ENCODE peak calls at places on chromosome 19, in seven cellular contexts. H is aorta; A is T-cell; K is brain microvascular endothelial cell; R is retina; E is NCI-H1105; S is stimulated activated CD4-positive, alpha-beta T cell treated with anti-CD3 and anti-CD28 coated beads, Interleukin-12 subunit alpha, Interleukin-12 subunit beta, amount 100 ng/mL, for 48 hours. O is an unnamed sample.

GRCh38 chr19:41264581-41265375 is 606 bp downstream of the HNRNPUL1 start:
- DNase-seq in H (peak), A (peak), K (peak), E (peak), R (no peak), S (peak), O (peak)

GRCh38 chr19:47755762-47756626 is 10.6 kb downstream of the NOP53 start:
- DNase-seq in H (no peak), S (no peak), A (no peak), K (no peak), R (no peak), E (no peak), O (no peak)

GRCh38 chr19:12723643-12724426 is at the start of gene TNPO2:
- DNase-seq in K (peak), E (peak), S (peak), R (peak), A (peak), H (no peak), O (peak)

GRCh38 chr19:4896372-4896771 is 6.3 kb downstream of the ARRDC5 start:
- DNase-seq in R (no peak), K (peak), S (no peak), E (no peak), A (no peak), H (no peak), O (no peak)

GRCh38 chr19:41537789-41538188 is 38.2 kb upstream of the CEACAM21 start:
- DNase-seq in A (no peak), S (no peak), K (peak), H (no peak), R (no peak), E (no peak), O (no peak)

GRCh38 chr19:18856385-18857126 is 24.8 kb downstream of the UPF1 start:
- DNase-seq in K (peak), E (no peak), H (no peak), R (no peak), S (no peak), A (no peak), O (peak)

GRCh38 chr19:45294291-45295029 is 28.2 kb downstream of the CKM start:
- DNase-seq in H (no peak), S (no peak), A (no peak), E (no peak), R (peak), K (no peak), O (peak)

GRCh38 chr19:35224681-35225604 is 3.6 kb downstream of the FAM187B start:
- DNase-seq in E (no peak), S (no peak), A (no peak), H (no peak), R (peak), K (no peak), O (no peak)

GRCh38 chr19:4304509-4305252 is at the start of gene FSD1:
- DNase-seq in A (peak), E (peak), R (peak), H (no peak), S (peak), K (peak), O (peak)

GRCh38 chr19:15779756-15780476 is 7.5 kb upstream of the OR10H5 start:
- DNase-seq in A (no peak), K (no peak), R (peak), E (no peak), H (peak), S (no peak), O (peak)

GRCh38 chr19:51552996-51553725 is 17.9 kb upstream of the ZNF175 start:
- DNase-seq in R (peak), E (no peak), S (no peak), A (no peak), H (peak), K (peak), O (peak)

GRCh38 chr19:31102674-31103073 is 246.6 kb downstream of the TSHZ3 start:
- DNase-seq in H (no peak), A (no peak), R (no peak), S (no peak), E (no peak), K (no peak), O (no peak)

GRCh38 chr19:40274585-40275544 is 10.3 kb downstream of the AKT2 start:
- DNase-seq in R (no peak), E (no peak), K (no peak), H (no peak), S (no peak), A (peak), O (no peak)

GRCh38 chr19:4051175-4052101 is 15.3 kb downstream of the ZBTB7A start:
- DNase-seq in H (peak), A (no peak), E (no peak), R (no peak), K (peak), S (no peak), O (no peak)

GRCh38 chr19:2253106-2254051 is 2.8 kb downstream of the JSRP1 start:
- DNase-seq in K (no peak), A (peak), S (no peak), R (no peak), H (no peak), E (no peak), O (no peak)

GRCh38 chr19:35141627-35142401 is 1.2 kb upstream of the FXYD7 start:
- DNase-seq in K (no peak), E (no peak), R (peak), A (no peak), S (no peak), H (no peak), O (no peak)

GRCh38 chr19:3125900-3126524 is 9.8 kb upstream of the GNA15 start:
- DNase-seq in A (peak), K (peak), S (peak), H (no peak), R (peak), E (no peak), O (no peak)

GRCh38 chr19:55483681-55484361 is 1.2 kb upstream of the NAT14 start:
- DNase-seq in H (peak), K (no peak), R (no peak), A (no peak), E (no peak), S (no peak), O (no peak)

GRCh38 chr19:36141039-36141914 is 1.4 kb downstream of the CAPNS1 start:
- DNase-seq in H (peak), R (peak), E (peak), K (peak), S (peak), A (peak), O (peak)

GRCh38 chr19:42066075-42066754 is 3.8 kb downstream of the GRIK5 start:
- DNase-seq in A (no peak), R (peak), S (no peak), H (no peak), E (peak), K (peak), O (peak)

GRCh38 chr19:41554902-41555301 is 21.1 kb upstream of the CEACAM21 start:
- DNase-seq in E (no peak), K (no peak), R (no peak), S (no peak), H (no peak), A (peak), O (no peak)

GRCh38 chr19:6066661-6067646 is 43.3 kb downstream of the RFX2 start:
- DNase-seq in E (peak), K (peak), H (peak), S (no peak), R (peak), A (no peak), O (peak)

GRCh38 chr19:46390121-46390858 is 23.1 kb downstream of the CCDC8 start:
- DNase-seq in A (no peak), R (no peak), E (no peak), S (no peak), H (peak), K (no peak), O (no peak)

GRCh38 chr19:35038623-35039512 is 2.7 kb upstream of the HPN start:
- DNase-seq in K (no peak), A (no peak), E (no peak), H (no peak), R (no peak), S (no peak), O (no peak)

GRCh38 chr19:29953352-29954247 is 11.6 kb downstream of the URI1 start:
- DNase-seq in E (no peak), K (no peak), A (no peak), S (no peak), R (no peak), H (no peak), O (no peak)

GRCh38 chr19:5113101-5113557 is 144.2 kb downstream of the KDM4B start:
- DNase-seq in H (no peak), K (peak), S (no peak), E (no peak), A (no peak), R (no peak), O (no peak)

GRCh38 chr19:33399081-33399744 is 25.7 kb downstream of the CEBPG start:
- DNase-seq in K (no peak), R (no peak), A (no peak), H (peak), E (no peak), S (no peak), O (no peak)

GRCh38 chr19:34452671-34453253 is 24.6 kb downstream of the UBA2 start:
- DNase-seq in H (no peak), K (no peak), A (no peak), R (no peak), E (no peak), S (no peak), O (no peak)

GRCh38 chr19:19504754-19505668 is 10.3 kb downstream of the TSSK6 start:
- DNase-seq in K (no peak), R (no peak), E (no peak), A (no peak), S (no peak), H (no peak), O (no peak)